ENCODE peak calls at places on chromosomes 2 and 18, in ten cellular contexts. R is astrocyte of the spinal cord, B is heart left ventricle, Y is AG10803, Z is dorsolateral prefrontal cortex, P is ascending aorta, Q is HCT116, C is upper lobe of left lung, I is breast epithelium, E is pancreas. A is an unnamed sample.
A peak's percentile ranks its signal among the peaks of the same experiment; 100 is the strongest.

GRCh38 chr2:215137329-215137686 is 1.1 kb downstream of the ABCA12 start:
- DNase-seq in Y (no peak), Z (no peak), P (no peak), B (no peak), C (no peak), Q (no peak), E (no peak), R (no peak), I (no peak), A (no peak)

GRCh38 chr2:20071397-20072383 is 20.3 kb upstream of the LAPTM4A start:
- DNase-seq in Z (no peak), Q (no peak), I (no peak), Y (peak; percentile 99), R (peak; percentile 89), P (peak; percentile 75), E (no peak), C (no peak), B (peak; percentile 90), A (peak; percentile 91)

GRCh38 chr18:34929336-34929780 is 111.9 kb upstream of the MAPRE2 start:
- DNase-seq in C (no peak), P (no peak), I (no peak), E (no peak), Q (peak; percentile 55), R (peak; percentile 78), Z (no peak), B (no peak), Y (peak; percentile 51), A (peak; percentile 65)

GRCh38 chr18:41992066-41992465 is 37.0 kb downstream of the PIK3C3 start:
- DNase-seq in C (no peak), R (no peak), Y (peak; percentile 8), Q (no peak), Z (no peak), I (no peak), E (no peak), P (no peak), B (no peak), A (no peak)

GRCh38 chr2:197934262-197934925 is 130.0 kb downstream of the PLCL1 start:
- DNase-seq in B (no peak), E (no peak), Y (no peak), Q (no peak), R (no peak), C (no peak), I (no peak), Z (no peak), P (no peak), A (no peak)

GRCh38 chr2:86695053-86695691 is 24.9 kb upstream of the RMND5A start:
- DNase-seq in Q (peak; percentile 85), Z (no peak), Y (no peak), P (no peak), E (no peak), B (no peak), R (no peak), I (no peak), C (no peak), A (no peak)

GRCh38 chr18:78607784-78608183 is 371.8 kb upstream of the SALL3 start:
- DNase-seq in R (no peak), B (no peak), Q (no peak), C (no peak), I (no peak), Y (no peak), Z (no peak), P (no peak), E (no peak), A (no peak)

GRCh38 chr2:134855709-134856108 is 17.3 kb downstream of the ACMSD start:
- DNase-seq in R (no peak), P (no peak), Z (no peak), C (no peak), Y (no peak), Q (no peak), I (no peak), E (no peak), B (no peak), A (no peak)

GRCh38 chr2:185757356-185757755 is 18.8 kb downstream of the FSIP2 start:
- DNase-seq in P (no peak), C (no peak), B (no peak), E (no peak), I (no peak), R (peak; percentile 29), Z (no peak), Y (no peak), Q (no peak), A (no peak)

GRCh38 chr2:120729410-120730052 is 6.1 kb upstream of the GLI2 start:
- DNase-seq in Q (peak; percentile 37), C (no peak), I (no peak), R (peak; percentile 84), B (no peak), Z (no peak), E (no peak), P (peak; percentile 25), Y (peak; percentile 84), A (peak; percentile 87)

GRCh38 chr18:49859006-49859359 is 45.6 kb upstream of the ACAA2 start:
- DNase-seq in P (no peak), R (no peak), Q (no peak), I (no peak), Z (no peak), C (peak; percentile 37), B (no peak), Y (no peak), E (no peak), A (no peak)

GRCh38 chr2:158460632-158461297 is 4.0 kb downstream of the PKP4 start:
- DNase-seq in B (no peak), Y (peak; percentile 12), E (no peak), Z (no peak), I (no peak), Q (no peak), P (no peak), C (no peak), R (peak; percentile 13), A (no peak)
- TF ChIP-seq CTCF in B (no peak), Y (peak; percentile 38), E (no peak), Z (no peak), I (peak; percentile 32), Q (no peak), P (no peak), C (peak; percentile 21), R (peak; percentile 17), A (no peak)

DNA sequence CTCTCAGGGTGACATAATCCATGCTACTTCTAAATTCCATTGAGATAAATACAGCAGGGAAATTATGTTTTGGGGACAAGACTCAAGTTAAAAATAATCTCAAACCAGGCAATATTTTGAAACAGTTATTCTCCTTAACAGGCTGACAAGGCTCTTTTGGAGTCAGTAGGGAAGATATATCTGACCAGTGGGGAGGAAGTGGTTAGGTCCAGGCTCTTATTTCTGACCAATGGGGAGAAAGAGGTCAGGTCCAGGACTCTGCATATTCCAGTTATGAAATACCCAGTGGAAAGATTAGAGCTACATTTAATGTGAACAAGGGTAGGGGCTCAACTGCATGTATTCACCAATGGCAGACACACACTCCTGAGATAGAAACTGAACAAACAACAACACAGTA is 97.1 kb downstream of the DOCK10 start:
- DNase-seq in I (no peak), Z (no peak), R (no peak), C (no peak), Q (no peak), Y (no peak), P (no peak), E (no peak), B (no peak), A (no peak)
- H3K4me3 ChIP-seq in I (no peak overlapping the region), Z (peak overlapping the region; percentile 26), R (no peak overlapping the region), C (peak overlapping the region; percentile 32), Q (no peak overlapping the region), Y (no peak overlapping the region), P (no peak overlapping the region), E (no peak overlapping the region), B (no peak overlapping the region), A (no peak overlapping the region)

GRCh38 chr2:169673921-169674320 is 20.3 kb downstream of the CFAP210 start:
- DNase-seq in Y (no peak), C (no peak), E (no peak), Z (no peak), P (no peak), R (no peak), I (no peak), B (no peak), Q (no peak), A (no peak)

GRCh38 chr2:169672403-169672802 is 21.8 kb downstream of the CFAP210 start:
- DNase-seq in B (no peak), Z (no peak), P (no peak), C (no peak), R (no peak), Q (no peak), Y (no peak), E (no peak), I (no peak), A (no peak)

GRCh38 chr2:169676850-169677249 is 17.4 kb downstream of the CFAP210 start:
- DNase-seq in R (no peak), P (no peak), B (no peak), Z (no peak), Y (no peak), I (no peak), Q (no peak), C (no peak), E (no peak), A (no peak)

GRCh38 chr2:169673106-169673505 is 21.1 kb downstream of the CFAP210 start:
- DNase-seq in Z (no peak), B (no peak), R (no peak), E (no peak), Y (no peak), C (no peak), I (no peak), P (no peak), Q (no peak), A (no peak)

GRCh38 chr2:169676357-169676756 is 17.8 kb downstream of the CFAP210 start:
- DNase-seq in C (no peak), P (no peak), E (no peak), B (no peak), Y (no peak), I (no peak), R (no peak), Z (no peak), Q (no peak), A (no peak)
- TF ChIP-seq CTCF in C (no peak), P (no peak), E (peak; percentile 9), B (no peak), Y (no peak), I (no peak), R (no peak), Z (no peak), Q (peak; percentile 37), A (no peak)

GRCh38 chr2:60533114-60534033 is 20.1 kb downstream of the BCL11A start:
- DNase-seq in C (no peak), R (peak; percentile 62), Q (no peak), B (no peak), I (no peak), P (no peak), Z (no peak), E (no peak), Y (peak; percentile 89), A (peak; percentile 69)

GRCh38 chr2:60535392-60536312 is 17.8 kb downstream of the BCL11A start:
- DNase-seq in E (no peak), Q (no peak), I (no peak), Z (no peak), C (no peak), B (no peak), Y (no peak), P (no peak), R (no peak), A (no peak)

GRCh38 chr2:60531638-60532216 is 21.7 kb downstream of the BCL11A start:
- DNase-seq in B (no peak), I (no peak), P (no peak), Z (no peak), C (no peak), E (no peak), R (no peak), Y (no peak), Q (no peak), A (no peak)

GRCh38 chr2:60532421-60532820 is 21.0 kb downstream of the BCL11A start:
- DNase-seq in R (no peak), Y (peak; percentile 74), Z (no peak), E (no peak), I (no peak), C (no peak), B (no peak), P (no peak), Q (no peak), A (no peak)

GRCh38 chr2:60534034-60534393 is 19.4 kb downstream of the BCL11A start:
- DNase-seq in E (no peak), C (no peak), I (no peak), Y (no peak), R (no peak), B (no peak), Z (no peak), Q (no peak), P (no peak), A (no peak)
- H3K4me3 ChIP-seq in E (no peak overlapping the region), C (no peak overlapping the region), I (no peak overlapping the region), Y (no peak overlapping the region), R (no peak overlapping the region), B (no peak overlapping the region), Z (peak overlapping the region; percentile 24), Q (no peak overlapping the region), P (no peak overlapping the region), A (peak overlapping the region; percentile 10)